ENCODE peak calls at places on chromosomes 2 and 18, in eight cellular contexts. G is mesendoderm; N is psoas muscle; K is CD8-positive, alpha-beta T cell; H is small intestine; B is tibial artery; T is CD4-positive, CD25-positive, alpha-beta regulatory T cell; E is AG04450. F is an unnamed sample.

GRCh38 chr2:85053802-85054201 is 79.4 kb upstream of the TCF7L1 start:
- DNase-seq in G (peak; percentile 46), N (peak; percentile 60), K (no peak), H (peak; percentile 82), B (no peak), T (no peak), E (no peak), F (no peak)

GRCh38 chr18:58429442-58429841 is 199.4 kb downstream of the ALPK2 start:
- DNase-seq in G (peak; percentile 35), N (no peak), K (no peak), H (peak; percentile 72), B (no peak), T (no peak), E (no peak), F (no peak)

GRCh38 chr2:177165103-177165583 is 47.5 kb upstream of the HNRNPA3 start:
- DNase-seq in G (peak; percentile 43), N (peak; percentile 22), K (no peak), H (peak; percentile 48), B (peak; percentile 51), T (no peak), E (no peak), F (no peak)

GRCh38 chr2:102063948-102064678 is 72.4 kb downstream of the IL1R2 start:
- DNase-seq in G (peak; percentile 84), N (peak; percentile 92), K (no peak), H (no peak), B (peak; percentile 96), T (no peak), E (peak; percentile 96), F (no peak)

GRCh38 chr2:230008708-230009066 is 60.0 kb downstream of the SLC16A14 start:
- DNase-seq in G (no peak), N (no peak), K (no peak), H (no peak), B (no peak), T (no peak), E (no peak), F (no peak)

GRCh38 chr2:219405958-219406860 is 12.0 kb upstream of the DES start:
- DNase-seq in G (no peak), N (no peak), K (no peak), H (no peak), B (no peak), T (no peak), E (no peak), F (no peak)

GRCh38 chr2:111632661-111633060 is 251.3 kb downstream of the ANAPC1 start:
- DNase-seq in G (peak; percentile 26), N (no peak), K (no peak), H (no peak), B (no peak), T (no peak), E (peak; percentile 59), F (no peak)

GRCh38 chr2:120470717-120471060 is 124.8 kb downstream of the INHBB start:
- DNase-seq in G (no peak), N (peak; percentile 51), K (no peak), H (no peak), B (peak; percentile 61), T (no peak), E (no peak), F (no peak)

GRCh38 chr2:113167115-113167932 is 6.4 kb upstream of the PSD4 start:
- DNase-seq in G (no peak), N (peak; percentile 39), K (no peak), H (peak; percentile 98), B (no peak), T (peak; percentile 36), E (no peak), F (no peak)

GRCh38 chr2:200695178-200695930 is 109.5 kb downstream of the AOX1 start:
- DNase-seq in G (no peak), N (peak; percentile 25), K (no peak), H (no peak), B (peak; percentile 48), T (no peak), E (no peak), F (no peak)

GRCh38 chr2:55351672-55352071 is 68.0 kb downstream of the CCDC88A start:
- DNase-seq in G (no peak), N (no peak), K (no peak), H (no peak), B (no peak), T (no peak), E (no peak), F (no peak)

GRCh38 chr18:21458322-21458721 is 142.2 kb downstream of the ESCO1 start:
- DNase-seq in G (no peak), N (peak; percentile 50), K (no peak), H (no peak), B (no peak), T (no peak), E (no peak), F (no peak)

GRCh38 chr2:68371581-68371980 is 6.5 kb downstream of the PLEK start:
- DNase-seq in G (no peak), N (no peak), K (no peak), H (peak; percentile 9), B (no peak), T (peak; percentile 6), E (no peak), F (no peak)

GRCh38 chr2:69797836-69798465 is 31.5 kb upstream of the GMCL1 start:
- DNase-seq in G (peak; percentile 89), N (no peak), K (no peak), H (peak; percentile 47), B (no peak), T (no peak), E (no peak), F (no peak)

DNA sequence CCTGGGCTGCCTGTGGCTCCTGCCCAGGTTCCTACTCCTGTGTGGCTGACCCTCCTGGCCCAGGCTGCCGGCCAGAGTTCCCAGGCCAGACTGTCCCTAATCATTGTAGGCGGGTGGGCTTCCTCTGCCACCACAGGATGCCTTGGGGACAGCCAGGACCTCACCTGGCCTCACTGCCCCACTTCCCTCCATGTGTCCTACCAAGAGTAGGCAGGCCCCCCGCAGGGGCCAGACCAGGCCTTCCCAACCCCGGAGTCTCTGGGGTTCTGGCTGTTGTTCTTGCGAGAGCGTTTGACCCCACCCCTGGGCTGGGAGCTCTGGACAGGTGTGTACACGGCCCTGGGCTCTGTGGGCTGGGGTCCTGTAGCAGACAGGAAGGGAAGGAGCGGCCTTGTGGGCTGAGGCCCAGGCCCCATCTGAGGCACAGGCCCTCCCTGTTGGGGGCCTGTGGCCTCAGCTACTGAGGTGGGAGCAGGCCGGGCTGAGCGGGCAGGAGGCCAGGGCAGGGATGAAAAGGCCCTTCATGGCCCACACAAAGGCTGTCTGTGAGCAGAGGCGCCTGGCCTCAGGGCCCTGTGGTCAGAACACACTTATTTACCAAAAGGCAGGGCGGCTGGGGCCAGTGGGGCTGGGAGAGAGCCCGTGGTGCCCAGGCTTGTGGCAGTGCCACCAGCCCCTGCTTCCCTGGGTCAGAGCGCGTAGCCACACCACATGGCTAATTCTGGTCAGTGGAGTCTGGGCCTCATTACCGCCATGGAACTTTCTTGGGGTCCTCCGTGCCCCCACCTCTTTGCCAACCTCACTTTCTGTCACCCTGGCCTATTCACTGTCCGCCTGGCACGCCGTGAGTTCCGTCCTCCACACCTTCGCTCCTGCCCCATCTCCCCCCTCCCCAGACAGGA is 2.0 kb downstream of the SNORC start:
- DNase-seq in G (no peak), N (no peak), K (no peak), H (no peak), B (peak; percentile 19), T (no peak), E (no peak), F (peak; percentile 95)
- H3K27ac ChIP-seq in G (no peak overlapping the region), N (no peak overlapping the region), K (no peak overlapping the region), H (no peak overlapping the region), B (no peak overlapping the region), T (no peak overlapping the region), E (no peak overlapping the region), F (peak overlapping the region; percentile 98)

GRCh38 chr2:74001121-74001520 is 16.4 kb downstream of the TET3 start:
- DNase-seq in G (no peak), N (no peak), K (no peak), H (no peak), B (no peak), T (no peak), E (no peak), F (no peak)

GRCh38 chr2:73999881-74000597 is 15.3 kb downstream of the TET3 start:
- DNase-seq in G (no peak), N (no peak), K (no peak), H (peak; percentile 75), B (no peak), T (no peak), E (peak; percentile 36), F (no peak)

GRCh38 chr2:74002515-74003391 is 18.0 kb downstream of the TET3 start:
- DNase-seq in G (peak; percentile 92), N (peak; percentile 85), K (peak; percentile 54), H (peak; percentile 80), B (peak; percentile 85), T (peak; percentile 83), E (peak; percentile 37), F (peak; percentile 73)

GRCh38 chr2:74003494-74004211 is 18.9 kb downstream of the TET3 start:
- DNase-seq in G (peak; percentile 76), N (peak; percentile 58), K (no peak), H (no peak), B (no peak), T (no peak), E (peak; percentile 26), F (peak; percentile 77)

GRCh38 chr2:74001781-74002514 is 17.2 kb downstream of the TET3 start:
- DNase-seq in G (no peak), N (no peak), K (no peak), H (no peak), B (no peak), T (no peak), E (no peak), F (no peak)
- H3K27ac ChIP-seq in G (no peak overlapping the region), N (no peak overlapping the region), K (no peak overlapping the region), H (no peak overlapping the region), B (peak overlapping the region; percentile 52), T (peak overlapping the region; percentile 80), E (no peak overlapping the region), F (peak overlapping the region; percentile 6)

DNA sequence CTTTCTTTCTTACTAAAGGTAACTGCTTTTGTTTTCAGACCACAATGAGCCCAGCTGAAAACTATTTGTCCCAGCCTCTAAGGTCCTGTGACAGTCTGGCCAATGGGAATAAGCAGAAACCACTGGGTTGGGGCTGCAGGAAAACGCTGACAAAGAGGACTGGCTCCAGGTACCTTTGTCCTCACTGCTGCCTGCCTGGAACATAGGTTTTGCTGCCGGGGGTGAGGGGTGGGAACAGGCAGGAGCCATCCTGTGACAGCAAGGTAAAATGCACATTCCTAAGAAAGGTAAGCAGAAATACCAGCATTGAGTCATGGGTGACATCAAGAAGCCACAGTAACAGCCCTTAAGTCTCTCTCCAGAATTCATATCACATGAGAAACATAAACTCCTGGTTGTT is 21.6 kb downstream of the PTPN2 start:
- DNase-seq in G (peak; percentile 98), N (no peak), K (no peak), H (peak; percentile 84), B (no peak), T (no peak), E (no peak), F (no peak)
- H3K27ac ChIP-seq in G (no peak overlapping the region), N (no peak overlapping the region), K (no peak overlapping the region), H (peak overlapping the region; percentile 37), B (no peak overlapping the region), T (no peak overlapping the region), E (no peak overlapping the region), F (no peak overlapping the region)

GRCh38 chr18:12574494-12575185 is 83.3 kb downstream of the SPIRE1 start:
- DNase-seq in G (no peak), N (no peak), K (no peak), H (no peak), B (no peak), T (no peak), E (no peak), F (no peak)

GRCh38 chr18:12569791-12570190 is 88.1 kb downstream of the SPIRE1 start:
- DNase-seq in G (no peak), N (no peak), K (no peak), H (no peak), B (no peak), T (no peak), E (no peak), F (no peak)

GRCh38 chr18:12567849-12568248 is 90.1 kb downstream of the SPIRE1 start:
- DNase-seq in G (no peak), N (no peak), K (no peak), H (no peak), B (no peak), T (no peak), E (no peak), F (no peak)

GRCh38 chr18:12571617-12572016 is 86.3 kb downstream of the SPIRE1 start:
- DNase-seq in G (no peak), N (no peak), K (no peak), H (no peak), B (no peak), T (no peak), E (no peak), F (no peak)
- H3K27ac ChIP-seq in G (no peak overlapping the region), N (no peak overlapping the region), K (no peak overlapping the region), H (no peak overlapping the region), B (no peak overlapping the region), T (no peak overlapping the region), E (no peak overlapping the region), F (no peak overlapping the region)

F was measured in substantia nigra.